ENCODE peak calls at places on chromosomes 16 and 17, in eight cellular contexts. One of them, this sample, is unnamed.

GRCh38 chr16:3119286-3119685 is 6.9 kb downstream of the ZNF205 start:
- DNase-seq in stomach: no peak
- DNase-seq in endothelial cell of umbilical vein: no peak
- DNase-seq in prostate gland: no peak
- DNase-seq in breast epithelium: no peak
- DNase-seq in suprapubic skin: no peak
- DNase-seq in upper lobe of left lung: peak
- DNase-seq in HL-60: no peak
- DNase-seq in this sample: no peak

GRCh38 chr16:27972500-27972899 is 91.0 kb downstream of the GSG1L start:
- DNase-seq in breast epithelium: no peak
- DNase-seq in prostate gland: no peak
- DNase-seq in suprapubic skin: no peak
- DNase-seq in HL-60: peak
- DNase-seq in stomach: no peak
- DNase-seq in upper lobe of left lung: no peak
- DNase-seq in endothelial cell of umbilical vein: peak
- DNase-seq in this sample: peak

GRCh38 chr16:86471896-86472295 is 38.4 kb upstream of the FOXF1 start:
- DNase-seq in HL-60: no peak
- DNase-seq in upper lobe of left lung: no peak
- DNase-seq in breast epithelium: no peak
- DNase-seq in suprapubic skin: no peak
- DNase-seq in prostate gland: no peak
- DNase-seq in endothelial cell of umbilical vein: no peak
- DNase-seq in stomach: no peak
- DNase-seq in this sample: no peak

GRCh38 chr16:23196577-23196976 is 14.0 kb downstream of the SCNN1G start:
- DNase-seq in prostate gland: no peak
- DNase-seq in stomach: no peak
- DNase-seq in upper lobe of left lung: no peak
- DNase-seq in breast epithelium: no peak
- DNase-seq in endothelial cell of umbilical vein: no peak
- DNase-seq in suprapubic skin: no peak
- DNase-seq in HL-60: no peak
- DNase-seq in this sample: no peak

GRCh38 chr16:57127037-57127763 is 34.8 kb downstream of the CPNE2 start:
- DNase-seq in HL-60: no peak
- DNase-seq in upper lobe of left lung: no peak
- DNase-seq in stomach: no peak
- DNase-seq in suprapubic skin: no peak
- DNase-seq in endothelial cell of umbilical vein: no peak
- DNase-seq in prostate gland: no peak
- DNase-seq in breast epithelium: no peak
- DNase-seq in this sample: no peak

GRCh38 chr17:79991924-79992656 is 43.6 kb downstream of the TBC1D16 start:
- DNase-seq in breast epithelium: no peak
- DNase-seq in stomach: peak
- DNase-seq in upper lobe of left lung: peak
- DNase-seq in prostate gland: peak
- DNase-seq in endothelial cell of umbilical vein: no peak
- DNase-seq in suprapubic skin: no peak
- DNase-seq in HL-60: no peak
- DNase-seq in this sample: no peak

GRCh38 chr16:27640277-27640600 is 90.3 kb downstream of the KATNIP start:
- DNase-seq in breast epithelium: peak
- DNase-seq in prostate gland: no peak
- DNase-seq in stomach: no peak
- DNase-seq in HL-60: no peak
- DNase-seq in suprapubic skin: no peak
- DNase-seq in upper lobe of left lung: peak
- DNase-seq in endothelial cell of umbilical vein: no peak
- DNase-seq in this sample: no peak

GRCh38 chr16:25140459-25140858 is 28.9 kb downstream of the LCMT1 start:
- DNase-seq in stomach: no peak
- DNase-seq in endothelial cell of umbilical vein: no peak
- DNase-seq in upper lobe of left lung: no peak
- DNase-seq in prostate gland: no peak
- DNase-seq in breast epithelium: no peak
- DNase-seq in HL-60: no peak
- DNase-seq in suprapubic skin: no peak
- DNase-seq in this sample: no peak

GRCh38 chr17:7010523-7010922 is 1.9 kb upstream of the RNASEK start:
- DNase-seq in upper lobe of left lung: no peak
- DNase-seq in prostate gland: no peak
- DNase-seq in stomach: no peak
- DNase-seq in suprapubic skin: no peak
- DNase-seq in breast epithelium: no peak
- DNase-seq in HL-60: no peak
- DNase-seq in endothelial cell of umbilical vein: no peak
- DNase-seq in this sample: no peak

GRCh38 chr17:65560628-65561371 is 648 bp downstream of the AXIN2 start:
- DNase-seq in endothelial cell of umbilical vein: peak
- DNase-seq in HL-60: peak
- DNase-seq in prostate gland: peak
- DNase-seq in breast epithelium: peak
- DNase-seq in suprapubic skin: peak
- DNase-seq in upper lobe of left lung: peak
- DNase-seq in stomach: peak
- DNase-seq in this sample: peak

GRCh38 chr17:67290994-67291362 is 46.0 kb upstream of the HELZ start:
- DNase-seq in breast epithelium: no peak
- DNase-seq in stomach: no peak
- DNase-seq in HL-60: no peak
- DNase-seq in endothelial cell of umbilical vein: no peak
- DNase-seq in suprapubic skin: no peak
- DNase-seq in upper lobe of left lung: no peak
- DNase-seq in prostate gland: no peak
- DNase-seq in this sample: no peak

GRCh38 chr17:43398724-43399595 is at the start of gene ARL4D:
- DNase-seq in breast epithelium: peak
- DNase-seq in stomach: peak
- DNase-seq in HL-60: peak
- DNase-seq in endothelial cell of umbilical vein: peak
- DNase-seq in upper lobe of left lung: peak
- DNase-seq in prostate gland: peak
- DNase-seq in suprapubic skin: peak
- DNase-seq in this sample: peak

GRCh38 chr16:52379551-52379950 is 167.4 kb downstream of the TOX3 start:
- DNase-seq in breast epithelium: no peak
- DNase-seq in suprapubic skin: no peak
- DNase-seq in stomach: no peak
- DNase-seq in upper lobe of left lung: no peak
- DNase-seq in HL-60: no peak
- DNase-seq in endothelial cell of umbilical vein: no peak
- DNase-seq in prostate gland: no peak
- DNase-seq in this sample: no peak

GRCh38 chr16:85057212-85057889 is 29.8 kb downstream of the KIAA0513 start:
- DNase-seq in breast epithelium: no peak
- DNase-seq in stomach: peak
- DNase-seq in suprapubic skin: no peak
- DNase-seq in upper lobe of left lung: no peak
- DNase-seq in HL-60: no peak
- DNase-seq in endothelial cell of umbilical vein: no peak
- DNase-seq in prostate gland: no peak
- DNase-seq in this sample: no peak

GRCh38 chr16:84985079-84986065 is 26.0 kb downstream of the ZDHHC7 start:
- DNase-seq in stomach: no peak
- DNase-seq in upper lobe of left lung: no peak
- DNase-seq in suprapubic skin: no peak
- DNase-seq in prostate gland: no peak
- DNase-seq in endothelial cell of umbilical vein: no peak
- DNase-seq in HL-60: no peak
- DNase-seq in breast epithelium: no peak
- DNase-seq in this sample: no peak

GRCh38 chr17:47882695-47883588 is 13.1 kb upstream of the SP2 start:
- DNase-seq in endothelial cell of umbilical vein: no peak
- DNase-seq in prostate gland: no peak
- DNase-seq in breast epithelium: no peak
- DNase-seq in suprapubic skin: no peak
- DNase-seq in HL-60: no peak
- DNase-seq in stomach: no peak
- DNase-seq in upper lobe of left lung: no peak
- DNase-seq in this sample: no peak

GRCh38 chr16:11325404-11326083 is 19.7 kb upstream of the RMI2 start:
- DNase-seq in prostate gland: no peak
- DNase-seq in upper lobe of left lung: no peak
- DNase-seq in endothelial cell of umbilical vein: no peak
- DNase-seq in stomach: no peak
- DNase-seq in HL-60: peak
- DNase-seq in suprapubic skin: no peak
- DNase-seq in breast epithelium: no peak
- DNase-seq in this sample: no peak
- TF ChIP-seq POLR2AphosphoS5 in prostate gland: no peak
- TF ChIP-seq POLR2AphosphoS5 in upper lobe of left lung: no peak
- TF ChIP-seq POLR2AphosphoS5 in endothelial cell of umbilical vein: no peak
- TF ChIP-seq POLR2AphosphoS5 in stomach: no peak
- TF ChIP-seq POLR2AphosphoS5 in HL-60: no peak
- TF ChIP-seq POLR2AphosphoS5 in suprapubic skin: no peak
- TF ChIP-seq POLR2AphosphoS5 in breast epithelium: no peak
- TF ChIP-seq POLR2AphosphoS5 in this sample: no peak

GRCh38 chr17:76032073-76032779 is 5.1 kb upstream of the EVPL start:
- DNase-seq in upper lobe of left lung: no peak
- DNase-seq in breast epithelium: no peak
- DNase-seq in suprapubic skin: no peak
- DNase-seq in endothelial cell of umbilical vein: peak
- DNase-seq in stomach: no peak
- DNase-seq in HL-60: no peak
- DNase-seq in prostate gland: no peak
- DNase-seq in this sample: no peak
- TF ChIP-seq CTCF in upper lobe of left lung: peak
- TF ChIP-seq CTCF in breast epithelium: no peak
- TF ChIP-seq CTCF in suprapubic skin: no peak
- TF ChIP-seq CTCF in endothelial cell of umbilical vein: peak
- TF ChIP-seq CTCF in stomach: no peak
- TF ChIP-seq CTCF in HL-60: no peak
- TF ChIP-seq CTCF in prostate gland: no peak
- TF ChIP-seq CTCF in this sample: no peak

DNA sequence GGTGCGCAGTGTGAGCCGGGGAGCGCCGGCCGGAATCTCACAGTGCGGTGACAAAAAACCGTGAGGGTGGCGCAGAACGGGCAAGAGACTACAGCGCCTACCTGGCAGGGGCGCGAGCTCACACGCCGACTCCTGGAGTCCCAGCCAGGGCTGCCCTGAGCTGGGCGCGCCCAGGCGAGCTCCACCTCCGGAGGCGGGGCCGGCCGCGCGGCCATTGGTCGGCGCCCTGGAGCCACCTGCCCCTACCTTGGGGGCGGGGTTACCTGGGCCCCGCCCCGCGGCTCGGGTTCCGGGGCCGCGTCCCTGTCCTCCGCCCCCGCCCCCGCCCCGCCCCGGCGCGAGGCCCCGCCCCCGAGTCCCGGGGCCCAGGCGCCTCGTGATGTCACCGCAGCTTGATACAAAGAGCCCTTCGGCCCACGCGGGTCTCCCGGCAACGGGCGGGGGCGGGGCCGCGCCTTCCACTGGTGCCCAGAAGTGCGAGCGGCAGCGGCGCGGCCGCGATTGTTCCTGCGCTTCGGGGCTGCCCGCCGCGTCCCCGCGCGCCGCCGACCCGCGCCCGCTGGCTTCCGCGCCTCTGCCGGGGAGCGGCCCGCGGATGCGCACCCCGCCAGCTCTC is 96.3 kb downstream of the RAB11FIP4 start:
- DNase-seq in upper lobe of left lung: peak
- DNase-seq in suprapubic skin: peak
- DNase-seq in HL-60: peak
- DNase-seq in stomach: peak
- DNase-seq in prostate gland: peak
- DNase-seq in endothelial cell of umbilical vein: no peak
- DNase-seq in breast epithelium: peak
- DNase-seq in this sample: peak
- TF ChIP-seq POLR2AphosphoS5 in upper lobe of left lung: no peak
- TF ChIP-seq POLR2AphosphoS5 in suprapubic skin: no peak
- TF ChIP-seq POLR2AphosphoS5 in HL-60: no peak
- TF ChIP-seq POLR2AphosphoS5 in stomach: no peak
- TF ChIP-seq POLR2AphosphoS5 in prostate gland: peak
- TF ChIP-seq POLR2AphosphoS5 in endothelial cell of umbilical vein: no peak
- TF ChIP-seq POLR2AphosphoS5 in breast epithelium: peak
- TF ChIP-seq POLR2AphosphoS5 in this sample: peak

GRCh38 chr17:62660629-62661118 is 33.2 kb downstream of the MRC2 start:
- DNase-seq in suprapubic skin: no peak
- DNase-seq in stomach: no peak
- DNase-seq in breast epithelium: no peak
- DNase-seq in endothelial cell of umbilical vein: no peak
- DNase-seq in prostate gland: no peak
- DNase-seq in upper lobe of left lung: no peak
- DNase-seq in HL-60: no peak
- DNase-seq in this sample: no peak
- TF ChIP-seq CTCF in suprapubic skin: no peak
- TF ChIP-seq CTCF in stomach: no peak
- TF ChIP-seq CTCF in breast epithelium: no peak
- TF ChIP-seq CTCF in endothelial cell of umbilical vein: no peak
- TF ChIP-seq CTCF in prostate gland: no peak
- TF ChIP-seq CTCF in upper lobe of left lung: no peak
- TF ChIP-seq CTCF in HL-60: no peak
- TF ChIP-seq CTCF in this sample: no peak

GRCh38 chr16:75443301-75443700 is 10.0 kb upstream of the CFDP1 start:
- DNase-seq in HL-60: no peak
- DNase-seq in endothelial cell of umbilical vein: no peak
- DNase-seq in stomach: no peak
- DNase-seq in prostate gland: no peak
- DNase-seq in suprapubic skin: no peak
- DNase-seq in upper lobe of left lung: no peak
- DNase-seq in breast epithelium: no peak
- DNase-seq in this sample: no peak
- TF ChIP-seq POLR2AphosphoS5 in HL-60: no peak
- TF ChIP-seq POLR2AphosphoS5 in endothelial cell of umbilical vein: no peak
- TF ChIP-seq POLR2AphosphoS5 in stomach: no peak
- TF ChIP-seq POLR2AphosphoS5 in prostate gland: no peak
- TF ChIP-seq POLR2AphosphoS5 in suprapubic skin: no peak
- TF ChIP-seq POLR2AphosphoS5 in upper lobe of left lung: no peak
- TF ChIP-seq POLR2AphosphoS5 in breast epithelium: no peak
- TF ChIP-seq POLR2AphosphoS5 in this sample: no peak

GRCh38 chr16:19115148-19116021 is 1.6 kb downstream of the ITPRIPL2 start:
- DNase-seq in endothelial cell of umbilical vein: no peak
- DNase-seq in suprapubic skin: peak
- DNase-seq in prostate gland: no peak
- DNase-seq in upper lobe of left lung: peak
- DNase-seq in stomach: no peak
- DNase-seq in HL-60: no peak
- DNase-seq in breast epithelium: no peak
- DNase-seq in this sample: no peak
- TF ChIP-seq CTCF in endothelial cell of umbilical vein: no peak
- TF ChIP-seq CTCF in suprapubic skin: no peak
- TF ChIP-seq CTCF in prostate gland: no peak
- TF ChIP-seq CTCF in upper lobe of left lung: peak
- TF ChIP-seq CTCF in stomach: no peak
- TF ChIP-seq CTCF in HL-60: no peak
- TF ChIP-seq CTCF in breast epithelium: no peak
- TF ChIP-seq CTCF in this sample: no peak